ENCODE peak calls at places on chromosomes 5 and 9, in ten cellular contexts. W, D, X, Y, I, B, P, N, O and S are unnamed samples.

GRCh38 chr9:18366184-18366583 is 107.8 kb upstream of the ADAMTSL1 start:
- DNase-seq in D (no peak), N (no peak), X (no peak), P (no peak), W (no peak), I (no peak), O (no peak), B (no peak), Y (no peak), S (no peak)

GRCh38 chr9:96868709-96869108 is 14.4 kb upstream of the ZNF782 start:
- DNase-seq in X (no peak), O (no peak), I (no peak), Y (no peak), W (peak; percentile 30), D (no peak), P (no peak), N (no peak), B (no peak), S (no peak)

GRCh38 chr9:77991191-77991590 is 40.4 kb downstream of the GNAQ start:
- DNase-seq in P (no peak), Y (no peak), B (no peak), D (no peak), N (no peak), W (no peak), X (no peak), O (no peak), I (no peak), S (no peak)

GRCh38 chr5:150544606-150545219 is 36.8 kb downstream of the NDST1 start:
- DNase-seq in Y (peak; percentile 83), W (peak; percentile 77), N (peak; percentile 66), X (peak; percentile 53), P (peak; percentile 75), D (peak; percentile 25), I (peak; percentile 47), B (peak; percentile 48), O (peak; percentile 72), S (peak; percentile 68)

GRCh38 chr5:26482817-26483375 is 555.5 kb downstream of the CDH9 start:
- DNase-seq in Y (no peak), I (peak; percentile 42), X (no peak), P (peak; percentile 48), B (peak; percentile 54), N (peak; percentile 29), W (peak; percentile 39), D (no peak), O (peak; percentile 38), S (peak; percentile 75)

GRCh38 chr9:127711226-127711701 is 4.2 kb downstream of the PTRH1 start:
- DNase-seq in W (no peak), P (no peak), D (no peak), X (no peak), B (peak; percentile 40), I (peak; percentile 33), O (no peak), Y (no peak), N (no peak), S (no peak)

GRCh38 chr9:136902259-136902821 is 16.0 kb downstream of the TRAF2 start:
- DNase-seq in I (no peak), N (no peak), O (no peak), B (no peak), D (peak; percentile 49), P (peak; percentile 75), W (peak; percentile 33), Y (peak; percentile 75), X (peak; percentile 83), S (no peak)

GRCh38 chr5:63794296-63794695 is 167.9 kb downstream of the HTR1A start:
- DNase-seq in O (no peak), D (no peak), I (no peak), N (no peak), X (no peak), W (no peak), B (no peak), P (no peak), Y (no peak), S (no peak)

GRCh38 chr5:140214831-140215230 is 39.8 kb downstream of the CYSTM1 start:
- DNase-seq in P (peak; percentile 86), Y (no peak), O (no peak), D (no peak), B (no peak), I (no peak), X (peak; percentile 63), N (no peak), W (no peak), S (no peak)